ENCODE peak calls at places on chromosomes 2 and 18, in seven cellular contexts. G, B, J, U, V, E and D are unnamed samples.

GRCh38 chr2:126145752-126146151 is 510.2 kb upstream of the GYPC start:
- DNase-seq in J (no peak), U (no peak), B (no peak), V (no peak), G (no peak), E (no peak), D (no peak)

GRCh38 chr2:36530178-36530982 is 67.6 kb downstream of the FEZ2 start:
- DNase-seq in G (no peak), U (no peak), B (no peak), E (no peak), J (no peak), V (no peak), D (no peak)

GRCh38 chr2:160419776-160420521 is 73.7 kb downstream of the RBMS1 start:
- DNase-seq in G (no peak), V (no peak), J (no peak), B (no peak), U (peak; percentile 27), E (no peak), D (no peak)

GRCh38 chr2:204687776-204688175 is 142.5 kb downstream of the PARD3B start:
- DNase-seq in J (no peak), U (no peak), B (no peak), V (no peak), G (no peak), E (no peak), D (no peak)

GRCh38 chr2:60359569-60359968 is 193.9 kb downstream of the BCL11A start:
- DNase-seq in E (no peak), U (no peak), B (no peak), J (no peak), V (no peak), G (no peak), D (no peak)

GRCh38 chr18:10923225-10923624 is 226.1 kb downstream of the PIEZO2 start:
- DNase-seq in V (no peak), E (no peak), U (no peak), B (no peak), G (no peak), J (no peak), D (no peak)

GRCh38 chr2:149169653-149170052 is 131.2 kb downstream of the LYPD6B start:
- DNase-seq in E (peak; percentile 46), J (no peak), V (peak; percentile 79), U (no peak), B (peak; percentile 55), G (no peak), D (no peak)

GRCh38 chr2:234271342-234271741 is 220.8 kb downstream of the SPP2 start:
- DNase-seq in G (no peak), B (no peak), J (no peak), E (no peak), V (no peak), U (no peak), D (no peak)

GRCh38 chr2:152307863-152308262 is 27.1 kb upstream of the FMNL2 start:
- DNase-seq in E (no peak), B (no peak), U (no peak), J (no peak), V (no peak), G (no peak), D (no peak)

GRCh38 chr2:150466770-150467640 is 20.5 kb downstream of the RND3 start:
- DNase-seq in U (no peak), V (no peak), B (no peak), G (no peak), E (no peak), J (no peak), D (peak; percentile 84)

GRCh38 chr2:108935231-108935863 is 53.7 kb downstream of the EDAR start:
- DNase-seq in J (no peak), E (no peak), V (no peak), U (no peak), B (no peak), G (no peak), D (no peak)

GRCh38 chr18:41464278-41464677 is 490.8 kb upstream of the PIK3C3 start:
- DNase-seq in E (no peak), U (no peak), G (no peak), V (no peak), B (no peak), J (no peak), D (no peak)

GRCh38 chr2:239215136-239215925 is 185.5 kb downstream of the HDAC4 start:
- DNase-seq in B (no peak), E (no peak), V (no peak), U (no peak), J (no peak), G (no peak), D (no peak)

GRCh38 chr2:234754126-234754525 is 197.7 kb upstream of the SH3BP4 start:
- DNase-seq in G (no peak), U (no peak), J (no peak), B (no peak), E (no peak), V (peak; percentile 76), D (no peak)

GRCh38 chr2:48601349-48601748 is 16.3 kb upstream of the GTF2A1L start:
- DNase-seq in U (peak; percentile 8), J (no peak), E (no peak), V (no peak), B (no peak), G (peak; percentile 51), D (no peak)

GRCh38 chr18:8685141-8685913 is 20.0 kb upstream of the MTCL1 start:
- DNase-seq in E (no peak), U (no peak), V (no peak), G (no peak), B (no peak), J (no peak), D (no peak)

GRCh38 chr2:17849260-17849659 is 29.2 kb upstream of the KCNS3 start:
- DNase-seq in B (no peak), G (no peak), V (no peak), U (no peak), E (no peak), J (no peak), D (no peak)

GRCh38 chr2:221077241-221077640 is 494.9 kb downstream of the EPHA4 start:
- DNase-seq in G (no peak), E (no peak), V (no peak), U (no peak), B (no peak), J (no peak), D (no peak)

GRCh38 chr2:124320072-124320471 is 295.0 kb downstream of the CNTNAP5 start:
- DNase-seq in B (no peak), E (no peak), J (no peak), G (no peak), U (no peak), V (no peak), D (no peak)

GRCh38 chr2:150610670-150611279 is 123.3 kb upstream of the RND3 start:
- DNase-seq in U (no peak), V (no peak), B (peak; percentile 55), E (peak; percentile 27), J (no peak), G (peak; percentile 5), D (no peak)

GRCh38 chr2:58634653-58635347 is 393.7 kb upstream of the FANCL start:
- DNase-seq in E (no peak), J (no peak), U (no peak), B (no peak), V (no peak), G (no peak), D (no peak)

GRCh38 chr2:229269986-229270385 is 1.1 kb downstream of the PID1 start:
- DNase-seq in V (no peak), E (no peak), U (no peak), J (no peak), G (no peak), B (no peak), D (no peak)

GRCh38 chr2:72156872-72157271 is 9.2 kb upstream of the CYP26B1 start:
- DNase-seq in B (no peak), G (no peak), U (peak; percentile 1), J (no peak), E (no peak), V (no peak), D (no peak)

GRCh38 chr2:72153924-72154323 is 6.3 kb upstream of the CYP26B1 start:
- DNase-seq in U (no peak), V (no peak), G (no peak), E (no peak), J (no peak), B (no peak), D (no peak)

GRCh38 chr2:72155151-72155550 is 7.5 kb upstream of the CYP26B1 start:
- DNase-seq in B (no peak), U (no peak), E (no peak), V (no peak), G (no peak), J (no peak), D (no peak)

GRCh38 chr2:72154386-72154785 is 6.7 kb upstream of the CYP26B1 start:
- DNase-seq in E (peak; percentile 17), G (no peak), V (no peak), B (no peak), U (peak; percentile 2), J (no peak), D (no peak)

GRCh38 chr2:72155737-72156136 is 8.1 kb upstream of the CYP26B1 start:
- DNase-seq in U (no peak), J (no peak), B (no peak), E (peak; percentile 16), V (no peak), G (no peak), D (no peak)
- TF ChIP-seq CTCF in U (no peak), J (no peak), B (no peak), E (no peak), V (no peak), G (no peak), D (no peak)

GRCh38 chr2:20141806-20142205 is 83.1 kb downstream of the SDC1 start:
- DNase-seq in J (no peak), E (no peak), V (no peak), U (no peak), G (no peak), B (no peak), D (no peak)
- H3K4me3 ChIP-seq in J (no peak overlapping the region), E (no peak overlapping the region), V (no peak overlapping the region), U (no peak overlapping the region), G (no peak overlapping the region), B (no peak overlapping the region), D (no peak overlapping the region)

DNA sequence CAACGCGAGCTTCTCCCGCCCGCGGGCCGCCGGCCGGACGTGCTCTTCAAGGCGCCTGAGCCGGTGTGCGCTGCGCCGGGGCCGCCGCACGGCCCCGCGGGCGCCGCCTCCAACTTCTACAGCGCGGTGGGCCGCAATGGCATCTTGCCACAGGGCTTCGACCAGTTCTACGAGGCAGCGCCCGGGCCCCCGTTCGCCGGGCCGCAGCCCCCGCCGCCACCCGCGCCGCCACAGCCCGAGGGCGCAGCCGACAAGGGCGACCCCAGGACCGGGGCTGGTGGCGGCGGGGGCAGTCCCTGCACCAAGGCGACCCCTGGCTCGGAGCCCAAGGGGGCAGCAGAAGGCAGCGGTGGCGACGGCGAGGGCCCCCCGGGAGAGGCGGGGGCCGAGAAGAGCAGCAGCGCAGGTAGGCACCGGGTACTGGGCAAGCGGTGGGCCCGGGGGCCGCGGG is 676 bp downstream of the HOXD11 start:
- DNase-seq in U (no peak), J (no peak), V (no peak), E (no peak), B (no peak), G (no peak), D (no peak)
- H3K27me3 ChIP-seq in U (peaks cover 97% of the 10 kb centered on the region), J (peaks cover 6% of the 10 kb centered on the region), V (peaks cover 5% of the 10 kb centered on the region), E (peaks cover 63% of the 10 kb centered on the region), B (no peaks in the 10 kb centered on the region), G (peaks cover 74% of the 10 kb centered on the region), D (peaks cover 3% of the 10 kb centered on the region)

DNA sequence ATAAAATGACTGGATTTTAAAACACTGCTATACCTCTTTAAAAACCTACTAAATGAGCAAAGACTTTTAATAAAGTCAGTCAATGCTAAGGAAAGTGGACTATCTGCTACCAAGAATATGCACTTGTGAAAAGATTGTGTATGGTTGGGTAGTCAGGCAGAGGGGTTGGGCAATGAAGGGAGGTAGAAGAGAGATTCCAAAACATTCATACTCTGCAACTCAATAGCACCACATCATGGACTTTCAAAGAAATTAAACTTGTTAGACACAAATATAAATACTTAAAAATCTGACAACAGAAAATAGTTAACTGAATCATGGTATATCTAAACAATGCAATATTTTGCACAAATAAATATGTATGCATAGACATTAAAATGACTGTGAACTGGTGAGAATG is 139.9 kb upstream of the MAPRE2 start:
- DNase-seq in U (no peak), B (no peak), G (no peak), E (no peak), V (no peak), J (no peak), D (no peak)
- TF ChIP-seq CTCF in U (peak; percentile 40), B (no peak), G (no peak), E (no peak), V (no peak), J (no peak), D (no peak)